ENCODE peak calls at places on chromosome 22, in ten cellular contexts. W is Peyer's patch, R is psoas muscle, B is brain microvascular endothelial cell, D is astrocyte of the spinal cord, U is tibial nerve, A is fibroblast of lung, S is heart left ventricle, Z is A549, E is fibroblast of mammary gland. X is an unnamed sample.

GRCh38 chr22:17064498-17065100 is 20.2 kb upstream of the IL17RA start:
- DNase-seq in W (peak), R (no peak), B (no peak), D (no peak), U (no peak), A (no peak), S (no peak), Z (no peak), E (no peak), X (no peak)

GRCh38 chr22:40199223-40199622 is 21.5 kb downstream of the TNRC6B start:
- DNase-seq in W (no peak), R (no peak), B (no peak), D (no peak), U (no peak), A (no peak), S (no peak), Z (no peak), E (no peak), X (no peak)

GRCh38 chr22:27537481-27537891 is 264.1 kb downstream of the MN1 start:
- DNase-seq in W (no peak), R (no peak), B (no peak), D (no peak), U (no peak), A (no peak), S (peak), Z (no peak), E (no peak), X (peak)

GRCh38 chr22:50134481-50134880 is 36.0 kb upstream of the PANX2 start:
- DNase-seq in W (no peak), R (no peak), B (no peak), D (no peak), U (no peak), A (no peak), S (no peak), Z (no peak), E (no peak), X (no peak)

GRCh38 chr22:47213571-47214230 is 451.3 kb downstream of the TBC1D22A start:
- DNase-seq in W (no peak), R (no peak), B (no peak), D (no peak), U (no peak), A (no peak), S (no peak), Z (peak), E (peak), X (peak)

GRCh38 chr22:25002241-25002985 is 49.9 kb downstream of the KIAA1671 start:
- DNase-seq in W (no peak), R (no peak), B (no peak), D (no peak), U (no peak), A (no peak), S (no peak), Z (no peak), E (no peak), X (no peak)

GRCh38 chr22:50610581-50610980 is 10.0 kb downstream of the MAPK8IP2 start:
- DNase-seq in W (no peak), R (no peak), B (no peak), D (no peak), U (no peak), A (no peak), S (no peak), Z (no peak), E (no peak), X (no peak)

GRCh38 chr22:49678137-49678841 is 149.4 kb downstream of the BRD1 start:
- DNase-seq in W (no peak), R (no peak), B (no peak), D (no peak), U (no peak), A (no peak), S (no peak), Z (no peak), E (no peak), X (no peak)

GRCh38 chr22:17725465-17725800 is 48.8 kb downstream of the BID start:
- DNase-seq in W (no peak), R (no peak), B (no peak), D (no peak), U (no peak), A (no peak), S (no peak), Z (no peak), E (no peak), X (no peak)

GRCh38 chr22:30396871-30397655 is at the start of gene SEC14L2:
- DNase-seq in W (peak), R (peak), B (no peak), D (peak), U (peak), A (peak), S (peak), Z (peak), E (peak), X (peak)

GRCh38 chr22:30717331-30717921 is 22.8 kb downstream of the OSBP2 start:
- DNase-seq in W (no peak), R (no peak), B (peak), D (peak), U (no peak), A (peak), S (no peak), Z (peak), E (peak), X (peak)

GRCh38 chr22:18973264-18974031 is 37.4 kb upstream of the PRODH start:
- DNase-seq in W (no peak), R (no peak), B (no peak), D (no peak), U (no peak), A (no peak), S (no peak), Z (no peak), E (no peak), X (no peak)

GRCh38 chr22:48713266-48714205 is 1114.1 kb downstream of the BRD1 start:
- DNase-seq in W (no peak), R (no peak), B (no peak), D (no peak), U (no peak), A (peak), S (no peak), Z (no peak), E (no peak), X (no peak)

GRCh38 chr22:23180893-23181762 is 819 bp downstream of the BCR start:
- DNase-seq in W (peak), R (peak), B (no peak), D (no peak), U (no peak), A (no peak), S (no peak), Z (peak), E (no peak), X (no peak)

GRCh38 chr22:21947040-21948014 is 5.3 kb downstream of the PPM1F start:
- DNase-seq in W (no peak), R (no peak), B (peak), D (peak), U (no peak), A (peak), S (no peak), Z (peak), E (peak), X (peak)

GRCh38 chr22:39408173-39408572 is 8.6 kb downstream of the TAB1 start:
- DNase-seq in W (no peak), R (peak), B (no peak), D (no peak), U (no peak), A (no peak), S (no peak), Z (no peak), E (peak), X (no peak)

GRCh38 chr22:36734171-36735058 is 30.9 kb upstream of the CACNG2 start:
- DNase-seq in W (peak), R (no peak), B (peak), D (peak), U (no peak), A (peak), S (no peak), Z (no peak), E (peak), X (peak)

GRCh38 chr22:24796860-24797259 is 9.2 kb upstream of the SGSM1 start:
- DNase-seq in W (no peak), R (no peak), B (no peak), D (no peak), U (no peak), A (no peak), S (no peak), Z (no peak), E (no peak), X (no peak)

GRCh38 chr22:49825944-49826602 is 1.6 kb downstream of the BRD1 start:
- DNase-seq in W (peak), R (no peak), B (peak), D (peak), U (no peak), A (peak), S (no peak), Z (peak), E (peak), X (peak)

GRCh38 chr22:17847360-17848078 is 73.2 kb upstream of the BID start:
- DNase-seq in W (no peak), R (no peak), B (no peak), D (no peak), U (no peak), A (peak), S (no peak), Z (no peak), E (no peak), X (no peak)

DNA sequence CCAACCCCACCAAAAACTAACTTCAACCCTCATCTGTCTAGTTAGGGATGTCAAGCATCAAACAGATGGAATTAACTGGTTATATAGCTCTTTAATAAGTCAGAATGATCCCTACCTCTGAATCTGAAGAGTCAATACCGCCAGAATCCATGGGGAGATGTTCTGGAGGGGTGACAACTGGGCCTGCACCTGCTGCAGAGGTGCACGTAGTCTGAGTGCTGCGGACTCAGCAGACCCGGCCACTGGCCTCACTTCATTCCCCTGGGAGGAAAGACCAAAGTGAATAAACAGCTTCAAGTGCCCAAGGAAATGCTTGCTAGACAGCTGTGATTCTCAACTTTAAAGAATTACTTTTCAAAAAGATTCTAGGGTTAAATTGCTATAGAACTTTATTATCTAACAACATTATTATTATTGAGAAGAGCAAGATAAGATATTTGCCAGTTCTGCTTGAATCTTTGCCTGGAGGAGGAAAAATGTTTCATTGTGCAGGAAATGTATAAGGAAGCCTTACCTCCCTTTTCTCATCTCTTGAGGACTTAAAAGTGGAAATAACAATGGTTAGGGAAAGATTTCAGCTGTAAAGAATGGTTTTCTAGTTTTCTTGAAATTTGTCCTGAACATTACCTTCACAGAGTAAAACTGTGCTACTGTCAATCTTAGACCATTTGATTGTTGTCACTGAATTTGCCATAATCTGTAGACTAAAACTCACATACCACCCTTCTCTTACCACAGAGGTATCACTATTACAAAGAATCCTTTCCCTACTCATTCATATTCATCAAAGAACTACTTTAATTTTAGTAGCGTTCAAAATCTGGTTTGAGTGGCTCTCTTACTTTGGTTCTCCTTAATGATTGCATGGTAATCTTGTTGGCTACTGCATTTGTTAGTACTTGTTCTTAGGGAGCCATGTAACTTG is 4.2 kb downstream of the XBP1 start:
- DNase-seq in W (no peak), R (no peak), B (no peak), D (no peak), U (no peak), A (no peak), S (no peak), Z (no peak), E (no peak), X (no peak)
- H3K4me3 ChIP-seq in W (no peak), R (no peak), B (no peak), D (no peak), U (no peak), A (no peak), S (no peak), Z (no peak), E (no peak), X (no peak)

GRCh38 chr22:45009881-45010531 is at the start of gene PHF21B:
- DNase-seq in W (no peak), R (peak), B (no peak), D (peak), U (no peak), A (peak), S (peak), Z (peak), E (peak), X (peak)

GRCh38 chr22:45007946-45008852 is 1.6 kb downstream of the PHF21B start:
- DNase-seq in W (no peak), R (peak), B (no peak), D (peak), U (no peak), A (peak), S (no peak), Z (peak), E (no peak), X (peak)

GRCh38 chr22:45007247-45007945 is 2.4 kb downstream of the PHF21B start:
- DNase-seq in W (no peak), R (peak), B (peak), D (peak), U (no peak), A (peak), S (no peak), Z (peak), E (no peak), X (peak)

GRCh38 chr22:45010532-45010900 is 711 bp upstream of the PHF21B start:
- DNase-seq in W (no peak), R (no peak), B (no peak), D (no peak), U (no peak), A (no peak), S (no peak), Z (no peak), E (no peak), X (no peak)

GRCh38 chr22:45008853-45009751 is 703 bp downstream of the PHF21B start:
- DNase-seq in W (no peak), R (peak), B (no peak), D (peak), U (no peak), A (no peak), S (no peak), Z (peak), E (peak), X (peak)
- TF ChIP-seq CTCF in W (no peak), R (no peak), B (no peak), D (no peak), U (no peak), A (no peak), S (no peak), Z (no peak), E (no peak), X (no peak)

GRCh38 chr22:35645646-35646045 is 2.6 kb upstream of the APOL6 start:
- DNase-seq in W (no peak), R (no peak), B (no peak), D (no peak), U (no peak), A (no peak), S (no peak), Z (no peak), E (no peak), X (no peak)

GRCh38 chr22:35651085-35651484 is 2.8 kb downstream of the APOL6 start:
- DNase-seq in W (no peak), R (no peak), B (no peak), D (no peak), U (no peak), A (no peak), S (no peak), Z (no peak), E (no peak), X (no peak)

GRCh38 chr22:35649026-35649553 is 844 bp downstream of the APOL6 start:
- DNase-seq in W (no peak), R (no peak), B (no peak), D (no peak), U (no peak), A (no peak), S (no peak), Z (no peak), E (no peak), X (no peak)

GRCh38 chr22:35649636-35650250 is 1.5 kb downstream of the APOL6 start:
- DNase-seq in W (no peak), R (no peak), B (no peak), D (no peak), U (no peak), A (no peak), S (no peak), Z (no peak), E (no peak), X (no peak)

GRCh38 chr22:35648066-35649025 is at the start of gene APOL6:
- DNase-seq in W (peak), R (no peak), B (peak), D (peak), U (no peak), A (peak), S (no peak), Z (peak), E (peak), X (peak)
- H3K4me3 ChIP-seq in W (peak), R (peak), B (peak), D (peak), U (peak), A (peak), S (peak), Z (peak), E (peak), X (peak)

DNA sequence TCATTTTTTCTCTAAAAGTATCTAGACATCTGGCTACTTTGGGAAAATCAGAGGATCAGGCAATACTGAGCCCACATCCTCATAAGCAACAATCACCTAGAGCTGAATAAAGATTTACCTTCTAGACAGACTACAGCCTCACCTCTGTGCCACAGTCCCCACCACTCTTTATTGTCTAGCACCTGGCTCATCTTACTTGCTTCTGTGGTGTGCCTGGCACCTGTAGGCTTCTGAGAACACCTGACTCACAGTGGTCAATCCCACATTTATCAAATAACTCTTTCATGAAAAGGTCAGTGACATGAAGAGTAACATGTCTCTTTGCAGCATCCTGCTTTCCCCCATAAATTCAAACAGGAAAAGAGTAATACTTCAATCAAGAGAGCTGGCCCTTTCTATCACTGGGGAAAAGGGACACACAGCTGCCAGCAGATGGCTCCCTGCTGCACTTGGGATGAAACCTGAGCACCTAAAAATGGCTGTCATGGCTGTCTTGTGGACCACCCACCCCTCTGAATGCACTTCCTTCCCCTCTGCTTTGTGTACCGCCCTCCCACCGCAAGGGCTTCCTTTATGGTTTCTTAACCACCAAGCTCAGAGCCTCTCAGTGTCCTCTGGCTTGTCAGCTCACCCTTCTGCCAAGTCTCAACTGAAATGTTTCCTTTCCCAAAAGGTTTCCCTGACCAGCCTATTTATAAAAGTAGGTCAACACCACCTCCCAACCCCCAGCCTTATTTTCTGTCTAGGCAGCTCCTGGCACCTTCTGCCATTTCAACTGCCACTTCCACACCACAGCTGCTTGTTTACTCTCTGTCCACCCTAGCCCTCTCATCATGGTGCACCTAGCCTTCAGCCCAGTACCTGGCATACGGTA is 9.3 kb downstream of the TFIP11 start:
- DNase-seq in W (peak), R (peak), B (peak), D (peak), U (no peak), A (peak), S (peak), Z (peak), E (peak), X (peak)
- TF ChIP-seq CTCF in W (peak), R (peak), B (peak), D (peak), U (no peak), A (peak), S (peak), Z (peak), E (peak), X (peak)

GRCh38 chr22:32799516-32799915 is 2.0 kb upstream of the TIMP3 start:
- DNase-seq in W (no peak), R (no peak), B (no peak), D (no peak), U (no peak), A (no peak), S (no peak), Z (no peak), E (no peak), X (peak)

GRCh38 chr22:32800158-32800557 is 1.3 kb upstream of the TIMP3 start:
- DNase-seq in W (no peak), R (peak), B (no peak), D (no peak), U (no peak), A (no peak), S (peak), Z (no peak), E (peak), X (peak)

GRCh38 chr22:32802291-32802826 is 854 bp downstream of the TIMP3 start:
- DNase-seq in W (no peak), R (no peak), B (no peak), D (peak), U (no peak), A (peak), S (no peak), Z (no peak), E (peak), X (no peak)

GRCh38 chr22:32801436-32802290 is at the start of gene TIMP3:
- DNase-seq in W (peak), R (peak), B (peak), D (peak), U (peak), A (peak), S (peak), Z (peak), E (peak), X (peak)

DNA sequence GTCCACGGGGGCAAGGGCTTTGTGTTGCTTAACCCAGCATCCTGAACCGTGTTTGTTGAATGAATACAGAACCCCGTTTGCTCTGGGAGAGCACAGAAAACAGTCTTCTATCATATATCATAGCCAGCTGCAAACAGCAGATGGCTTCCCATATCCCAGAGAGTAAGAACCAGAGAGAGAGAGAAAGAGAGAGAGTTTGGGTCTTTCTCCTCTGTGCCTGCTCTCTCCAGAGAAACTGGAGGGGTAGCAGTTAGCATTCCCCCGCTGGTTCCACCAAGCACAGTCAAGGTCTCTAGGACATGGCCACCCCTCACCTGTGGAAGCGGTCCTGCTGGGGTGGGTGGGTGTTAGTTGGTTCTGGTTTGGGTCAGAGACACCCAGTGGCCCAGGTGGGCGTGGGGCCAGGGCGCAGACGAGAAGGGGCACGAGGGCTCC is 487 bp upstream of the TIMP3 start:
- DNase-seq in W (no peak), R (no peak), B (no peak), D (no peak), U (no peak), A (no peak), S (no peak), Z (no peak), E (no peak), X (peak)
- H3K4me3 ChIP-seq in W (peak), R (peak), B (peak), D (peak), U (peak), A (no peak), S (peak), Z (peak), E (peak), X (peak)

GRCh38 chr22:41543854-41544670 is at the start of gene POLR3H:
- DNase-seq in W (peak), R (peak), B (peak), D (peak), U (peak), A (peak), S (peak), Z (peak), E (peak), X (peak)
- TF ChIP-seq CTCF in W (peak), R (peak), B (peak), D (peak), U (peak), A (peak), S (peak), Z (peak), E (peak), X (peak)

GRCh38 chr22:34334893-34335292 is 414.6 kb upstream of the LARGE1 start:
- DNase-seq in W (no peak), R (no peak), B (no peak), D (no peak), U (no peak), A (no peak), S (no peak), Z (peak), E (peak), X (no peak)
- H3K4me3 ChIP-seq in W (no peak), R (no peak), B (no peak), D (no peak), U (no peak), A (no peak), S (no peak), Z (no peak), E (no peak), X (no peak)

X was measured in fibroblast of villous mesenchyme.